ENCODE peak calls at places on chromosomes 5 and 9, in seven cellular contexts. S is neural progenitor cell, W is GM03348, P is A673, G is ELF-1, E is SHP77, J is SK-N-SH. H is an unnamed sample.

GRCh38 chr5:146076455-146076854 is 28.9 kb downstream of the PLAC8L1 start:
- DNase-seq in S (peak; percentile 60), E (no peak), P (no peak), J (no peak), G (peak; percentile 17), W (no peak), H (no peak)

GRCh38 chr9:35978792-35979191 is 20.8 kb upstream of the OR2S2 start:
- DNase-seq in J (no peak), E (no peak), W (no peak), P (no peak), G (no peak), S (no peak), H (no peak)

GRCh38 chr5:57979671-57980070 is 480.2 kb downstream of the PLK2 start:
- DNase-seq in W (no peak), E (no peak), G (no peak), S (no peak), J (no peak), P (no peak), H (no peak)

GRCh38 chr9:33161011-33161588 is 6.0 kb downstream of the B4GALT1 start:
- DNase-seq in E (no peak), G (peak; percentile 92), W (peak; percentile 88), S (peak; percentile 19), P (peak; percentile 85), J (peak; percentile 62), H (peak; percentile 97)

GRCh38 chr5:140295414-140295813 is 7.5 kb downstream of the PFDN1 start:
- DNase-seq in S (no peak), E (peak; percentile 8), J (no peak), G (no peak), P (peak; percentile 87), W (peak; percentile 43), H (peak; percentile 69)

GRCh38 chr5:123283031-123283430 is 140.2 kb downstream of the CEP120 start:
- DNase-seq in G (no peak), J (no peak), W (peak; percentile 8), P (no peak), E (no peak), S (peak; percentile 14), H (no peak)

GRCh38 chr9:97726716-97727115 is 29.6 kb upstream of the XPA start:
- DNase-seq in E (no peak), S (no peak), G (no peak), P (no peak), J (no peak), W (no peak), H (no peak)

GRCh38 chr9:38233343-38233742 is 159.2 kb upstream of the ALDH1B1 start:
- DNase-seq in W (no peak), J (peak; percentile 85), S (no peak), E (peak; percentile 27), P (no peak), G (no peak), H (no peak)

GRCh38 chr9:135661801-135662560 is 1.1 kb upstream of the LCN9 start:
- DNase-seq in P (no peak), G (peak; percentile 36), J (peak; percentile 6), S (no peak), W (no peak), E (no peak), H (no peak)

GRCh38 chr9:4654084-4654483 is 8.0 kb upstream of the PLPP6 start:
- DNase-seq in S (no peak), P (no peak), G (no peak), W (no peak), J (no peak), E (no peak), H (no peak)

GRCh38 chr5:31161772-31162171 is 31.7 kb upstream of the CDH6 start:
- DNase-seq in P (no peak), E (no peak), W (no peak), S (peak; percentile 85), G (peak; percentile 75), J (no peak), H (no peak)

GRCh38 chr5:159736844-159737243 is 179.4 kb upstream of the ADRA1B start:
- DNase-seq in J (no peak), G (no peak), S (no peak), W (no peak), E (no peak), P (no peak), H (no peak)

GRCh38 chr5:35736280-35736679 is 118.6 kb downstream of the SPEF2 start:
- DNase-seq in P (no peak), E (no peak), S (no peak), G (no peak), W (no peak), J (no peak), H (no peak)

GRCh38 chr5:97076098-97076497 is 66.3 kb downstream of the LIX1 start:
- DNase-seq in G (no peak), P (no peak), J (no peak), W (no peak), S (no peak), E (no peak), H (no peak)

GRCh38 chr9:83988411-83988810 is 7.8 kb downstream of the RMI1 start:
- DNase-seq in S (no peak), P (no peak), W (no peak), E (no peak), G (no peak), J (no peak), H (no peak)

GRCh38 chr9:36144322-36145206 is 8.0 kb downstream of the GLIPR2 start:
- DNase-seq in E (no peak), J (no peak), P (no peak), S (no peak), W (no peak), G (no peak), H (no peak)

H was measured in H4.